ENCODE peak calls at places on chromosome 4, in ten cellular contexts. Q, A, B, P, W, J, Z, G, S and E are unnamed samples.

GRCh38 chr4:7291372-7292135 is 99.2 kb downstream of the SORCS2 start:
- DNase-seq in Q (no peak), A (peak; percentile 17), B (no peak), P (no peak), W (no peak), J (no peak), Z (peak; percentile 14), G (no peak), S (peak; percentile 57), E (peak; percentile 70)

GRCh38 chr4:174156239-174156826 is 127.1 kb downstream of the FBXO8 start:
- DNase-seq in Q (peak; percentile 51), A (peak; percentile 24), B (no peak), P (peak; percentile 60), W (no peak), J (peak; percentile 66), Z (peak; percentile 79), G (peak; percentile 26), S (no peak), E (no peak)

GRCh38 chr4:54077812-54078211 is 13.4 kb upstream of the CHIC2 start:
- DNase-seq in Q (no peak), A (no peak), B (no peak), P (no peak), W (no peak), J (no peak), Z (no peak), G (no peak), S (no peak), E (no peak)

GRCh38 chr4:124212835-124213640 is 499.5 kb downstream of the ANKRD50 start:
- DNase-seq in Q (no peak), A (no peak), B (no peak), P (no peak), W (no peak), J (peak; percentile 40), Z (peak; percentile 76), G (no peak), S (no peak), E (no peak)

GRCh38 chr4:48223633-48224295 is 45.9 kb downstream of the TEC start:
- DNase-seq in Q (no peak), A (no peak), B (no peak), P (peak; percentile 2), W (no peak), J (no peak), Z (no peak), G (no peak), S (no peak), E (no peak)

GRCh38 chr4:37438880-37439279 is 194.3 kb downstream of the NWD2 start:
- DNase-seq in Q (no peak), A (no peak), B (no peak), P (no peak), W (no peak), J (no peak), Z (no peak), G (no peak), S (no peak), E (no peak)

GRCh38 chr4:40719008-40719623 is 30.6 kb upstream of the NSUN7 start:
- DNase-seq in Q (peak; percentile 79), A (peak; percentile 52), B (no peak), P (peak; percentile 82), W (no peak), J (peak; percentile 44), Z (peak; percentile 76), G (peak; percentile 37), S (no peak), E (no peak)

GRCh38 chr4:145679520-145679919 is 426 bp upstream of the C4orf51 start:
- DNase-seq in Q (no peak), A (peak; percentile 89), B (no peak), P (peak; percentile 65), W (no peak), J (peak; percentile 78), Z (peak; percentile 49), G (peak; percentile 72), S (no peak), E (no peak)

GRCh38 chr4:71186566-71187398 is 152.0 kb upstream of the SLC4A4 start:
- DNase-seq in Q (no peak), A (peak; percentile 25), B (peak; percentile 60), P (peak; percentile 33), W (peak; percentile 57), J (peak; percentile 20), Z (peak; percentile 66), G (no peak), S (no peak), E (no peak)

GRCh38 chr4:189519189-189519588 is 421.5 kb upstream of the FRG1 start:
- DNase-seq in Q (no peak), A (no peak), B (no peak), P (no peak), W (no peak), J (no peak), Z (no peak), G (no peak), S (no peak), E (no peak)

GRCh38 chr4:2168469-2169319 is 73.2 kb downstream of the HAUS3 start:
- DNase-seq in Q (no peak), A (no peak), B (no peak), P (no peak), W (no peak), J (no peak), Z (no peak), G (no peak), S (no peak), E (no peak)

GRCh38 chr4:184028571-184028996 is 123.5 kb downstream of the STOX2 start:
- DNase-seq in Q (peak; percentile 53), A (no peak), B (no peak), P (no peak), W (no peak), J (no peak), Z (no peak), G (no peak), S (no peak), E (no peak)

GRCh38 chr4:95362906-95363578 is 185.7 kb downstream of the UNC5C start:
- DNase-seq in Q (peak; percentile 49), A (no peak), B (peak; percentile 19), P (peak; percentile 18), W (peak; percentile 39), J (peak; percentile 21), Z (peak; percentile 49), G (no peak), S (no peak), E (no peak)

GRCh38 chr4:121668368-121669162 is 28.2 kb downstream of the ANXA5 start:
- DNase-seq in Q (no peak), A (peak; percentile 98), B (no peak), P (no peak), W (no peak), J (no peak), Z (peak; percentile 85), G (peak; percentile 94), S (no peak), E (no peak)

GRCh38 chr4:87551361-87551760 is 22.2 kb upstream of the SPARCL1 start:
- DNase-seq in Q (no peak), A (no peak), B (no peak), P (no peak), W (no peak), J (no peak), Z (no peak), G (no peak), S (no peak), E (no peak)

GRCh38 chr4:188941524-188942109 is 802.4 kb downstream of the TRIML1 start:
- DNase-seq in Q (no peak), A (peak; percentile 99), B (no peak), P (peak; percentile 90), W (no peak), J (peak; percentile 90), Z (peak; percentile 71), G (peak; percentile 85), S (no peak), E (no peak)

GRCh38 chr4:112284662-112285411 is 867 bp downstream of the TIFA start:
- DNase-seq in Q (peak; percentile 51), A (no peak), B (no peak), P (no peak), W (no peak), J (peak; percentile 41), Z (peak; percentile 47), G (no peak), S (no peak), E (no peak)

GRCh38 chr4:174626310-174627022 is 104.2 kb upstream of the HPGD start:
- DNase-seq in Q (no peak), A (no peak), B (no peak), P (no peak), W (no peak), J (no peak), Z (no peak), G (no peak), S (no peak), E (no peak)

GRCh38 chr4:183288955-183289354 is 31.1 kb downstream of the CLDN22 start:
- DNase-seq in Q (no peak), A (no peak), B (no peak), P (peak; percentile 4), W (no peak), J (no peak), Z (no peak), G (no peak), S (no peak), E (no peak)

GRCh38 chr4:95465010-95465409 is 83.8 kb downstream of the UNC5C start:
- DNase-seq in Q (no peak), A (no peak), B (no peak), P (peak; percentile 34), W (no peak), J (no peak), Z (no peak), G (no peak), S (no peak), E (no peak)

GRCh38 chr4:7066493-7066892 is 1.4 kb downstream of the GRPEL1 start:
- DNase-seq in Q (peak; percentile 4), A (no peak), B (no peak), P (no peak), W (no peak), J (no peak), Z (no peak), G (no peak), S (no peak), E (no peak)

GRCh38 chr4:168604496-168605373 is 107.9 kb downstream of the PALLD start:
- DNase-seq in Q (no peak), A (peak; percentile 73), B (peak; percentile 13), P (peak; percentile 32), W (no peak), J (peak; percentile 97), Z (peak; percentile 93), G (peak; percentile 97), S (peak; percentile 30), E (no peak)

GRCh38 chr4:41991916-41992767 is 1.8 kb downstream of the SLC30A9 start:
- DNase-seq in Q (peak; percentile 26), A (no peak), B (no peak), P (no peak), W (no peak), J (peak; percentile 15), Z (no peak), G (no peak), S (no peak), E (no peak)

GRCh38 chr4:6092131-6092530 is 73.9 kb upstream of the C4orf50 start:
- DNase-seq in Q (no peak), A (no peak), B (no peak), P (no peak), W (peak; percentile 48), J (no peak), Z (no peak), G (no peak), S (no peak), E (no peak)

GRCh38 chr4:33316033-33316432 is 2595.9 kb downstream of the PCDH7 start:
- DNase-seq in Q (no peak), A (no peak), B (no peak), P (no peak), W (no peak), J (no peak), Z (peak; percentile 18), G (no peak), S (no peak), E (no peak)